ENCODE peak calls at places on chromosomes 16 and 17, in five cellular contexts. K is PC-3, M is GM23338, T is MM.1S, E is neural progenitor cell. Z is an unnamed sample.

GRCh38 chr16:58474296-58474695 is 25.6 kb upstream of the NDRG4 start:
- DNase-seq in K (no peak), M (no peak), T (no peak), E (no peak), Z (no peak)

GRCh38 chr16:10562361-10562899 is 18.0 kb downstream of the EMP2 start:
- DNase-seq in K (peak; percentile 24), M (no peak), T (no peak), E (no peak), Z (no peak)

GRCh38 chr16:4634768-4635167 is 10.1 kb downstream of the MGRN1 start:
- DNase-seq in K (no peak), M (no peak), T (no peak), E (no peak), Z (no peak)

GRCh38 chr17:79563237-79564013 is 47.4 kb downstream of the RBFOX3 start:
- DNase-seq in K (peak; percentile 72), M (no peak), T (no peak), E (no peak), Z (peak; percentile 32)

GRCh38 chr17:77266891-77267341 is 126.1 kb downstream of the SEC14L1 start:
- DNase-seq in K (no peak), M (peak; percentile 90), T (no peak), E (peak; percentile 58), Z (peak; percentile 36)

GRCh38 chr17:36027776-36028175 is 10.0 kb upstream of the CCL23 start:
- DNase-seq in K (no peak), M (no peak), T (no peak), E (no peak), Z (no peak)

GRCh38 chr17:31724026-31724425 is 135.0 kb downstream of the COPRS start:
- DNase-seq in K (no peak), M (no peak), T (no peak), E (no peak), Z (peak; percentile 38)

GRCh38 chr17:3845361-3845753 is 689 bp downstream of the NCBP3 start:
- DNase-seq in K (no peak), M (no peak), T (peak; percentile 32), E (no peak), Z (peak; percentile 58)

GRCh38 chr16:27431773-27432599 is 30.0 kb downstream of the IL21R start:
- DNase-seq in K (peak; percentile 6), M (no peak), T (no peak), E (no peak), Z (peak; percentile 77)

GRCh38 chr16:12236491-12237030 is 260.0 kb downstream of the SNX29 start:
- DNase-seq in K (no peak), M (no peak), T (no peak), E (no peak), Z (peak; percentile 9)

GRCh38 chr17:18016426-18016825 is 22.5 kb downstream of the ATPAF2 start:
- DNase-seq in K (no peak), M (no peak), T (no peak), E (no peak), Z (no peak)

GRCh38 chr17:31329221-31329620 is 7.8 kb upstream of the EVI2A start:
- DNase-seq in K (peak; percentile 28), M (no peak), T (no peak), E (no peak), Z (peak; percentile 34)

GRCh38 chr17:10243905-10244844 is 45.8 kb upstream of the GAS7 start:
- DNase-seq in K (no peak), M (no peak), T (no peak), E (no peak), Z (peak; percentile 89)

GRCh38 chr16:87552772-87553171 is 49.5 kb upstream of the JPH3 start:
- DNase-seq in K (peak; percentile 36), M (no peak), T (no peak), E (no peak), Z (peak; percentile 39)

GRCh38 chr17:80263253-80264047 is 2.8 kb downstream of the RNF213 start:
- DNase-seq in K (no peak), M (peak; percentile 42), T (peak; percentile 98), E (no peak), Z (peak; percentile 96)

GRCh38 chr16:86520317-86521210 is 10.2 kb downstream of the FOXF1 start:
- DNase-seq in K (no peak), M (no peak), T (no peak), E (no peak), Z (no peak)

GRCh38 chr17:53061446-53061845 is 761.3 kb upstream of the KIF2B start:
- DNase-seq in K (peak; percentile 29), M (peak; percentile 92), T (no peak), E (no peak), Z (no peak)

GRCh38 chr17:67834634-67835033 is 9.3 kb downstream of the BPTF start:
- DNase-seq in K (peak; percentile 1), M (no peak), T (no peak), E (no peak), Z (peak; percentile 9)
- H3K4me1 ChIP-seq in K (peaks cover 16% of the 10 kb centered on the region), M (peaks cover 25% of the 10 kb centered on the region), T (no peaks in the 10 kb centered on the region), E (peaks cover 16% of the 10 kb centered on the region), Z (peaks cover 53% of the 10 kb centered on the region)

DNA sequence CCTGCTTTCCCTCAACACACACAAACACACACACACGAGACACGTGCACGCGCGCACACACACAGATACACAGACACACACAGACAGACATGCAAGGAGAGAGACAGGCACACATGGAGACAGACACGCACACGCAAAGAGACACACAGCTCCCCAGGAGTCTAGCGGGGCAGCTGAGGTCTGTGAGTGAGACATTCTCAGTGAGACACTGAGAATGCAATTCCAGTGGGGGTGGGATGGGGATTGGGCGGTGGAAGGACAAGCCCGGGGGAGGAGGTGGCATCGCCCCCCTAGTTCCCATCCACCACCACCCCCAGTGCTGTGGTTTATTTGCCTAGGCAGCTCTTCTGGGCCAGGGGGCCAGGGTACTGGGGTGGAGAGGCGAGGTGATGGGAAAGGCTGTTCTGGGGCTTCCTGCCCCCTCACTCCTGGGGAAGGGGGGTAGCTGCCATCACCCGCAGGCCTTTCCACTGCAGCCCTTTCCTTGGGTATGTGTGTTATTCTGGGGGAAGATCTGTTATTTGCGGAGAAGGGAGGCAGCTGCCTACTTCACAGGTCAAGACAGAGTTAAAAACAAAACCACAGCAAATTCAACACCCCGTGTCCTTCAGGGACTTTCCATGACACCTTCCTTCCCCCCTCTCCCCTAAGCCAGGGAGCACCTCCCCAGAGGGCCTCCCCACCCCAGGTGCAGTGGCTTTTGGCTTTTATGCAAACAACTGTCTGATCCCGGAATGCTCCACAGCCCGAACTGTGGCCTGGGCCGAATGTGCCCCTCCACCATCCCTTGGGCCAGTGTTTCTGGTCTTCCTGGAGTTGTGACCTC is 18.0 kb downstream of the GRB7 start:
- DNase-seq in K (no peak), M (no peak), T (peak; percentile 97), E (no peak), Z (peak; percentile 25)
- H3F3A ChIP-seq in K (no peaks in the 10 kb centered on the region), M (peaks cover 14% of the 10 kb centered on the region), T (peaks cover 58% of the 10 kb centered on the region), E (peaks cover 17% of the 10 kb centered on the region), Z (peaks cover 7% of the 10 kb centered on the region)

GRCh38 chr16:90008708-90009145 is 10.5 kb downstream of the DBNDD1 start:
- DNase-seq in K (no peak), M (no peak), T (no peak), E (no peak), Z (no peak)
- H3K4me3 ChIP-seq in K (no peak overlapping the region), M (no peak overlapping the region), T (no peak overlapping the region), E (no peak overlapping the region), Z (no peak overlapping the region)

GRCh38 chr17:42514867-42515266 is 21.2 kb upstream of the NAGLU start:
- DNase-seq in K (no peak), M (no peak), T (no peak), E (peak; percentile 44), Z (no peak)
- H3K4me1 ChIP-seq in K (peaks cover 14% of the 10 kb centered on the region), M (peaks cover 14% of the 10 kb centered on the region), T (no peaks in the 10 kb centered on the region), E (peaks cover 16% of the 10 kb centered on the region), Z (peaks cover 22% of the 10 kb centered on the region)

GRCh38 chr16:1981972-1982574 is 804 bp upstream of the NOXO1 start:
- DNase-seq in K (peak; percentile 56), M (no peak), T (no peak), E (no peak), Z (no peak)
- H3F3A ChIP-seq in K (peaks cover 3% of the 10 kb centered on the region), M (peaks cover 34% of the 10 kb centered on the region), T (peaks cover 27% of the 10 kb centered on the region), E (peaks cover 26% of the 10 kb centered on the region), Z (peaks cover 9% of the 10 kb centered on the region)

GRCh38 chr17:39665642-39666221 is 583 bp downstream of the TCAP start:
- DNase-seq in K (peak; percentile 50), M (no peak), T (no peak), E (peak; percentile 60), Z (peak; percentile 43)

GRCh38 chr17:39667262-39668140 is 752 bp upstream of the PNMT start:
- DNase-seq in K (no peak), M (peak; percentile 48), T (no peak), E (peak; percentile 52), Z (peak; percentile 35)

GRCh38 chr17:39668141-39668924 is at the start of gene PNMT:
- DNase-seq in K (peak; percentile 60), M (peak; percentile 90), T (peak; percentile 70), E (peak; percentile 92), Z (peak; percentile 79)

GRCh38 chr17:39666231-39666600 is 1.1 kb downstream of the TCAP start:
- DNase-seq in K (no peak), M (no peak), T (no peak), E (no peak), Z (peak; percentile 19)

DNA sequence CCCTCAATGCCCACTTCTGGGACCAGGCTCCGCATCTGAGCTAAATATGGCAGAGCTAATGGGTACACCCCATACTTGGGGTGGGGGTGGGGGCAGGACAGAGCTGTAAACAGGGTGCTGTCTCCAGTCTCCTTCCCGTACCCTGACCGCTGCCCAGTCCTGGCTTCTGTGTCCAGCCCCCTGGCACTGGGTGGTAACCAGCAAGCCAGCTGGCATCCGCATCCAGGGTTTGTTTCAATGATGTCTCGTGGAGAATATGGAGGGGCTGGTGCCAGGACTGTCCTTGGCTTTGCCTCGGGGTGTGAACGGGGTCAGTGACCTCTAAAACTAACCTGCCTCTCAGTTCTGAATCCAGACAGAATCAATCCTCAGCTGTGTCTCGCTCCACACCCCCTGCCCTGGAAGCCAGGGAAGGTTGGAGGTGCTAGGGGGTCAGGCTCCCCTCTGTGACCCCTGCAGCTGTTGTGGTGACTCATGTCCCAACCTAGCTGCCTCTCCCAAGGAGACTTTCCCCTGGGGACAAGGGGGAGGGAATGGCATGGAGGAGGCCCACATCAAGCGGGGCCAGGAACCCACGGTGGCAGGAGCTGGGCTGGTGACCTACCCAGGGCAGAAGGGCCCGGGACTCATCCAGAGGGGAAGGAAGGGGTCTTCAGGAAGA is 1.5 kb upstream of the PNMT start:
- DNase-seq in K (no peak), M (no peak), T (no peak), E (no peak), Z (peak; percentile 15)
- H3K4me3 ChIP-seq in K (no peak overlapping the region), M (peak overlapping the region; percentile 64), T (no peak overlapping the region), E (no peak overlapping the region), Z (no peak overlapping the region)

DNA sequence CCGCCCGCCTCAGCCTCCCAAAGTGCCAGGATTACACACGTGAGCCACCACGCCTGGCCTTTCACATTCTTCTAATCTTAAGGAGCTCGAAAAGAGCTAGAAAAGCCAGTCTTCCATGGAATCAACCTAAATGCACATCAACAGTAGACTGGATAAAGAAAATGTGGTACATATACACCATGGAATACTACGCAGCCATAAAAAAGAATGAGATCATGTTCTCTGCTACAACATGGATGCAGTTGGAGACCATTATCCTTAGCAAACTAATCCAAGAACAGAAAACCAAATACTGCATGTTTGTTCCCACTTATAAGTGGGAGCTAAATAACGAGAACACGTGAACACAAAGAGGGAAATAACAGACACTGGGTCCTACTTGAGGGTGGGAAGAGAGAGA is 3.1 kb downstream of the CTC1 start:
- DNase-seq in K (no peak), M (no peak), T (no peak), E (no peak), Z (no peak)
- H3K4me1 ChIP-seq in K (peaks cover under 1% of the 10 kb centered on the region), M (peaks cover under 1% of the 10 kb centered on the region), T (peaks cover 10% of the 10 kb centered on the region), E (peaks cover under 1% of the 10 kb centered on the region), Z (peaks cover 3% of the 10 kb centered on the region)